ENCODE peak calls at places on chromosome 10, in four cellular contexts. One of them, this sample, is unnamed.

GRCh38 chr10:125017547-125018298 is 75.8 kb downstream of the ZRANB1 start:
- DNase-seq in lower leg skin: no peak
- DNase-seq in stimulated activated CD4-positive, alpha-beta T cell treated with anti-CD3 and anti-CD28 coated beads, Interleukin-4, amount 100 ng/mL, for 48 hours: no peak
- DNase-seq in fibroblast of lung: no peak
- DNase-seq in this sample: no peak

GRCh38 chr10:44379907-44380306 is 5.0 kb downstream of the CXCL12 start:
- DNase-seq in stimulated activated CD4-positive, alpha-beta T cell treated with anti-CD3 and anti-CD28 coated beads, Interleukin-4, amount 100 ng/mL, for 48 hours: no peak
- DNase-seq in lower leg skin: no peak
- DNase-seq in fibroblast of lung: no peak
- DNase-seq in this sample: no peak

GRCh38 chr10:132632091-132632561 is 94.5 kb downstream of the INPP5A start:
- DNase-seq in lower leg skin: no peak
- DNase-seq in fibroblast of lung: no peak
- DNase-seq in stimulated activated CD4-positive, alpha-beta T cell treated with anti-CD3 and anti-CD28 coated beads, Interleukin-4, amount 100 ng/mL, for 48 hours: no peak
- DNase-seq in this sample: no peak

GRCh38 chr10:124734311-124735166 is 9.6 kb downstream of the FAM53B start:
- DNase-seq in fibroblast of lung: no peak
- DNase-seq in lower leg skin: no peak
- DNase-seq in stimulated activated CD4-positive, alpha-beta T cell treated with anti-CD3 and anti-CD28 coated beads, Interleukin-4, amount 100 ng/mL, for 48 hours: no peak
- DNase-seq in this sample: no peak

GRCh38 chr10:62116896-62117295 is 151.7 kb downstream of the RTKN2 start:
- DNase-seq in stimulated activated CD4-positive, alpha-beta T cell treated with anti-CD3 and anti-CD28 coated beads, Interleukin-4, amount 100 ng/mL, for 48 hours: no peak
- DNase-seq in lower leg skin: no peak
- DNase-seq in fibroblast of lung: no peak
- DNase-seq in this sample: no peak

GRCh38 chr10:26064106-26064505 is 130.1 kb downstream of the MYO3A start:
- DNase-seq in fibroblast of lung: peak
- DNase-seq in lower leg skin: no peak
- DNase-seq in stimulated activated CD4-positive, alpha-beta T cell treated with anti-CD3 and anti-CD28 coated beads, Interleukin-4, amount 100 ng/mL, for 48 hours: no peak
- DNase-seq in this sample: no peak

GRCh38 chr10:94172332-94172731 is 178.6 kb downstream of the PLCE1 start:
- DNase-seq in stimulated activated CD4-positive, alpha-beta T cell treated with anti-CD3 and anti-CD28 coated beads, Interleukin-4, amount 100 ng/mL, for 48 hours: no peak
- DNase-seq in lower leg skin: no peak
- DNase-seq in fibroblast of lung: peak
- DNase-seq in this sample: no peak

GRCh38 chr10:97713828-97714400 is 384 bp downstream of the MARVELD1 start:
- DNase-seq in stimulated activated CD4-positive, alpha-beta T cell treated with anti-CD3 and anti-CD28 coated beads, Interleukin-4, amount 100 ng/mL, for 48 hours: peak
- DNase-seq in fibroblast of lung: peak
- DNase-seq in lower leg skin: peak
- DNase-seq in this sample: peak

GRCh38 chr10:11746883-11747539 is 4.8 kb downstream of the ECHDC3 start:
- DNase-seq in fibroblast of lung: no peak
- DNase-seq in lower leg skin: peak
- DNase-seq in stimulated activated CD4-positive, alpha-beta T cell treated with anti-CD3 and anti-CD28 coated beads, Interleukin-4, amount 100 ng/mL, for 48 hours: no peak
- DNase-seq in this sample: no peak

GRCh38 chr10:102229810-102230263 is 3.7 kb downstream of the ELOVL3 start:
- DNase-seq in lower leg skin: peak
- DNase-seq in stimulated activated CD4-positive, alpha-beta T cell treated with anti-CD3 and anti-CD28 coated beads, Interleukin-4, amount 100 ng/mL, for 48 hours: peak
- DNase-seq in fibroblast of lung: peak
- DNase-seq in this sample: peak

GRCh38 chr10:69800109-69800508 is 1.6 kb upstream of the COL13A1 start:
- DNase-seq in fibroblast of lung: peak
- DNase-seq in stimulated activated CD4-positive, alpha-beta T cell treated with anti-CD3 and anti-CD28 coated beads, Interleukin-4, amount 100 ng/mL, for 48 hours: no peak
- DNase-seq in lower leg skin: peak
- DNase-seq in this sample: no peak

GRCh38 chr10:71708301-71708703 is 11.3 kb downstream of the C10orf105 start:
- DNase-seq in lower leg skin: no peak
- DNase-seq in stimulated activated CD4-positive, alpha-beta T cell treated with anti-CD3 and anti-CD28 coated beads, Interleukin-4, amount 100 ng/mL, for 48 hours: peak
- DNase-seq in fibroblast of lung: peak
- DNase-seq in this sample: peak

GRCh38 chr10:35172574-35172973 is 45.9 kb downstream of the CREM start:
- DNase-seq in stimulated activated CD4-positive, alpha-beta T cell treated with anti-CD3 and anti-CD28 coated beads, Interleukin-4, amount 100 ng/mL, for 48 hours: no peak
- DNase-seq in fibroblast of lung: peak
- DNase-seq in lower leg skin: peak
- DNase-seq in this sample: no peak

GRCh38 chr10:62577666-62578291 is 203.6 kb downstream of the ZNF365 start:
- DNase-seq in stimulated activated CD4-positive, alpha-beta T cell treated with anti-CD3 and anti-CD28 coated beads, Interleukin-4, amount 100 ng/mL, for 48 hours: no peak
- DNase-seq in lower leg skin: no peak
- DNase-seq in fibroblast of lung: peak
- DNase-seq in this sample: no peak

GRCh38 chr10:133325761-133326463 is 10.8 kb downstream of the CALY start:
- DNase-seq in lower leg skin: no peak
- DNase-seq in stimulated activated CD4-positive, alpha-beta T cell treated with anti-CD3 and anti-CD28 coated beads, Interleukin-4, amount 100 ng/mL, for 48 hours: no peak
- DNase-seq in fibroblast of lung: no peak
- DNase-seq in this sample: no peak

GRCh38 chr10:46523119-46523880 is 33.2 kb downstream of the GPRIN2 start:
- DNase-seq in fibroblast of lung: peak
- DNase-seq in lower leg skin: no peak
- DNase-seq in stimulated activated CD4-positive, alpha-beta T cell treated with anti-CD3 and anti-CD28 coated beads, Interleukin-4, amount 100 ng/mL, for 48 hours: no peak
- DNase-seq in this sample: no peak

GRCh38 chr10:44460499-44460898 is 75.6 kb upstream of the CXCL12 start:
- DNase-seq in lower leg skin: no peak
- DNase-seq in fibroblast of lung: peak
- DNase-seq in stimulated activated CD4-positive, alpha-beta T cell treated with anti-CD3 and anti-CD28 coated beads, Interleukin-4, amount 100 ng/mL, for 48 hours: no peak
- DNase-seq in this sample: no peak

GRCh38 chr10:70722820-70723424 is 50.6 kb downstream of the ADAMTS14 start:
- DNase-seq in fibroblast of lung: peak
- DNase-seq in lower leg skin: no peak
- DNase-seq in stimulated activated CD4-positive, alpha-beta T cell treated with anti-CD3 and anti-CD28 coated beads, Interleukin-4, amount 100 ng/mL, for 48 hours: no peak
- DNase-seq in this sample: no peak

GRCh38 chr10:118521415-118522117 is 73.9 kb downstream of the PRLHR start:
- DNase-seq in stimulated activated CD4-positive, alpha-beta T cell treated with anti-CD3 and anti-CD28 coated beads, Interleukin-4, amount 100 ng/mL, for 48 hours: no peak
- DNase-seq in lower leg skin: no peak
- DNase-seq in fibroblast of lung: no peak
- DNase-seq in this sample: no peak

GRCh38 chr10:46518028-46518725 is 38.3 kb downstream of the GPRIN2 start:
- DNase-seq in fibroblast of lung: no peak
- DNase-seq in lower leg skin: no peak
- DNase-seq in stimulated activated CD4-positive, alpha-beta T cell treated with anti-CD3 and anti-CD28 coated beads, Interleukin-4, amount 100 ng/mL, for 48 hours: no peak
- DNase-seq in this sample: no peak

GRCh38 chr10:132107211-132107946 is 41.6 kb downstream of the JAKMIP3 start:
- DNase-seq in lower leg skin: no peak
- DNase-seq in fibroblast of lung: no peak
- DNase-seq in stimulated activated CD4-positive, alpha-beta T cell treated with anti-CD3 and anti-CD28 coated beads, Interleukin-4, amount 100 ng/mL, for 48 hours: no peak
- DNase-seq in this sample: no peak

GRCh38 chr10:689433-690226 is at the start of gene DIP2C:
- DNase-seq in lower leg skin: no peak
- DNase-seq in stimulated activated CD4-positive, alpha-beta T cell treated with anti-CD3 and anti-CD28 coated beads, Interleukin-4, amount 100 ng/mL, for 48 hours: no peak
- DNase-seq in fibroblast of lung: peak
- DNase-seq in this sample: no peak

GRCh38 chr10:133131053-133131452 is 29.0 kb upstream of the KNDC1 start:
- DNase-seq in stimulated activated CD4-positive, alpha-beta T cell treated with anti-CD3 and anti-CD28 coated beads, Interleukin-4, amount 100 ng/mL, for 48 hours: no peak
- DNase-seq in lower leg skin: no peak
- DNase-seq in fibroblast of lung: no peak
- DNase-seq in this sample: no peak

GRCh38 chr10:93296151-93296550 is 186.0 kb downstream of the MYOF start:
- DNase-seq in fibroblast of lung: no peak
- DNase-seq in stimulated activated CD4-positive, alpha-beta T cell treated with anti-CD3 and anti-CD28 coated beads, Interleukin-4, amount 100 ng/mL, for 48 hours: no peak
- DNase-seq in lower leg skin: no peak
- DNase-seq in this sample: no peak

GRCh38 chr10:132169031-132169765 is 17.6 kb upstream of the DPYSL4 start:
- DNase-seq in fibroblast of lung: no peak
- DNase-seq in lower leg skin: no peak
- DNase-seq in stimulated activated CD4-positive, alpha-beta T cell treated with anti-CD3 and anti-CD28 coated beads, Interleukin-4, amount 100 ng/mL, for 48 hours: no peak
- DNase-seq in this sample: no peak

GRCh38 chr10:127012769-127013152 is 107.5 kb downstream of the DOCK1 start:
- DNase-seq in stimulated activated CD4-positive, alpha-beta T cell treated with anti-CD3 and anti-CD28 coated beads, Interleukin-4, amount 100 ng/mL, for 48 hours: no peak
- DNase-seq in fibroblast of lung: peak
- DNase-seq in lower leg skin: peak
- DNase-seq in this sample: no peak

GRCh38 chr10:120963053-120963533 is 111.9 kb downstream of the WDR11 start:
- DNase-seq in lower leg skin: no peak
- DNase-seq in stimulated activated CD4-positive, alpha-beta T cell treated with anti-CD3 and anti-CD28 coated beads, Interleukin-4, amount 100 ng/mL, for 48 hours: no peak
- DNase-seq in fibroblast of lung: no peak
- DNase-seq in this sample: no peak

GRCh38 chr10:51031995-51032394 is 42.3 kb upstream of the PRKG1 start:
- DNase-seq in lower leg skin: no peak
- DNase-seq in fibroblast of lung: no peak
- DNase-seq in stimulated activated CD4-positive, alpha-beta T cell treated with anti-CD3 and anti-CD28 coated beads, Interleukin-4, amount 100 ng/mL, for 48 hours: no peak
- DNase-seq in this sample: no peak

GRCh38 chr10:130434446-130435385 is 298.5 kb downstream of the GLRX3 start:
- DNase-seq in fibroblast of lung: no peak
- DNase-seq in lower leg skin: no peak
- DNase-seq in stimulated activated CD4-positive, alpha-beta T cell treated with anti-CD3 and anti-CD28 coated beads, Interleukin-4, amount 100 ng/mL, for 48 hours: no peak
- DNase-seq in this sample: no peak

GRCh38 chr10:11009471-11010308 is 8.0 kb upstream of the CELF2 start:
- DNase-seq in fibroblast of lung: peak
- DNase-seq in lower leg skin: no peak
- DNase-seq in stimulated activated CD4-positive, alpha-beta T cell treated with anti-CD3 and anti-CD28 coated beads, Interleukin-4, amount 100 ng/mL, for 48 hours: no peak
- DNase-seq in this sample: no peak

GRCh38 chr10:42866115-42866995 is 83.8 kb downstream of the BMS1 start:
- DNase-seq in stimulated activated CD4-positive, alpha-beta T cell treated with anti-CD3 and anti-CD28 coated beads, Interleukin-4, amount 100 ng/mL, for 48 hours: peak
- DNase-seq in lower leg skin: peak
- DNase-seq in fibroblast of lung: peak
- DNase-seq in this sample: peak

GRCh38 chr10:110501142-110501937 is 3.6 kb downstream of the DUSP5 start:
- DNase-seq in fibroblast of lung: peak
- DNase-seq in lower leg skin: peak
- DNase-seq in stimulated activated CD4-positive, alpha-beta T cell treated with anti-CD3 and anti-CD28 coated beads, Interleukin-4, amount 100 ng/mL, for 48 hours: peak
- DNase-seq in this sample: no peak

This sample was measured in GM12891.